ENCODE peak calls at places on chromosomes 2 and 18, in four cellular contexts. X, D, K and J are unnamed samples.

GRCh38 chr2:30926606-30927005 is 119.4 kb upstream of the CAPN13 start:
- DNase-seq in X (no peak), D (no peak), K (no peak), J (no peak)

GRCh38 chr18:2976733-2977132 is 36.2 kb downstream of the LPIN2 start:
- DNase-seq in X (no peak), D (no peak), K (no peak), J (no peak)

GRCh38 chr18:11795916-11796315 is 55.3 kb upstream of the CHMP1B start:
- DNase-seq in X (no peak), D (no peak), K (no peak), J (no peak)

GRCh38 chr2:173109253-173110188 is 33.9 kb downstream of the MAP3K20 start:
- DNase-seq in X (no peak), D (no peak), K (peak), J (no peak)

GRCh38 chr2:130749641-130750040 is 5.7 kb upstream of the AMER3 start:
- DNase-seq in X (no peak), D (no peak), K (no peak), J (no peak)

GRCh38 chr2:1651131-1652066 is 92.9 kb downstream of the PXDN start:
- DNase-seq in X (no peak), D (no peak), K (no peak), J (no peak)

GRCh38 chr2:108548221-108549003 is 14.1 kb downstream of the LIMS1 start:
- DNase-seq in X (no peak), D (no peak), K (peak), J (no peak)

GRCh38 chr2:79139423-79139822 is 19.1 kb downstream of the REG1A start:
- DNase-seq in X (no peak), D (no peak), K (no peak), J (no peak)

GRCh38 chr2:239904496-239904895 is 120.6 kb downstream of the NDUFA10 start:
- DNase-seq in X (no peak), D (no peak), K (no peak), J (no peak)

GRCh38 chr2:236627193-236627592 is 57.6 kb downstream of the ACKR3 start:
- DNase-seq in X (no peak), D (no peak), K (no peak), J (no peak)

GRCh38 chr2:41926614-41927580 is 120.9 kb upstream of the PKDCC start:
- DNase-seq in X (no peak), D (no peak), K (peak), J (no peak)